ENCODE peak calls at places on chromosomes 6 and 20, in five cellular contexts. D, C, E, O and V are unnamed samples.

GRCh38 chr6:158655569-158656450 is 6.0 kb downstream of the SYTL3 start:
- DNase-seq in O (no peak), E (no peak), C (no peak), D (no peak), V (no peak)

GRCh38 chr6:63649847-63650265 is 14.3 kb downstream of the PHF3 start:
- DNase-seq in D (no peak), O (no peak), C (no peak), E (no peak), V (no peak)

GRCh38 chr6:168274046-168274952 is 45.3 kb downstream of the DACT2 start:
- DNase-seq in D (no peak), C (no peak), E (no peak), O (no peak), V (no peak)

GRCh38 chr20:13295637-13296036 is 74.6 kb downstream of the ISM1 start:
- DNase-seq in D (no peak), E (no peak), O (no peak), C (no peak), V (no peak)

GRCh38 chr6:115091461-115091860 is 748.6 kb upstream of the HS3ST5 start:
- DNase-seq in E (no peak), O (no peak), C (no peak), D (no peak), V (no peak)

GRCh38 chr6:134007077-134007476 is 45.3 kb downstream of the SLC2A12 start:
- DNase-seq in E (no peak), D (no peak), C (no peak), O (no peak), V (no peak)

GRCh38 chr20:63234693-63235398 is 859 bp upstream of the BIRC7 start:
- DNase-seq in O (no peak), E (no peak), C (no peak), D (no peak), V (no peak)

GRCh38 chr20:10177326-10177725 is 41.3 kb upstream of the SNAP25 start:
- DNase-seq in E (no peak), C (no peak), O (no peak), D (no peak), V (no peak)

GRCh38 chr20:64181391-64181790 is 17.1 kb downstream of the MYT1 start:
- DNase-seq in C (no peak), E (no peak), D (no peak), O (no peak), V (no peak)

GRCh38 chr6:129491436-129491835 is 218.5 kb downstream of the ARHGAP18 start:
- DNase-seq in E (no peak), D (no peak), C (no peak), O (no peak), V (no peak)